ENCODE peak calls at places on chromosomes 3 and 15, in five cellular contexts. J, T, I, N and O are unnamed samples.

GRCh38 chr3:187265461-187265955 is 26.0 kb downstream of the MASP1 start:
- DNase-seq in T (no peak), I (no peak), N (peak; percentile 37), J (no peak), O (no peak)

GRCh38 chr15:70156781-70157261 is 59.1 kb upstream of the TLE3 start:
- DNase-seq in T (peak; percentile 83), J (peak; percentile 36), I (peak; percentile 58), N (peak; percentile 43), O (no peak)

GRCh38 chr3:185268194-185268809 is 14.5 kb upstream of the EHHADH start:
- DNase-seq in T (no peak), J (no peak), N (no peak), I (no peak), O (no peak)

GRCh38 chr3:46946856-46947544 is 29.5 kb downstream of the CCDC12 start:
- DNase-seq in J (peak; percentile 70), N (no peak), I (peak; percentile 17), T (peak; percentile 69), O (no peak)

GRCh38 chr15:67043939-67044771 is 21.2 kb upstream of the SMAD3 start:
- DNase-seq in N (no peak), J (peak; percentile 81), T (peak; percentile 74), I (peak; percentile 74), O (peak; percentile 56)

GRCh38 chr3:147838650-147839049 is 429.5 kb downstream of the ZIC1 start:
- DNase-seq in I (peak; percentile 5), T (no peak), J (peak; percentile 18), N (no peak), O (no peak)

GRCh38 chr3:96814581-96815567 is at the start of gene EPHA6:
- DNase-seq in T (no peak), N (no peak), J (no peak), I (no peak), O (no peak)

GRCh38 chr3:13141991-13142412 is 68.8 kb upstream of the IQSEC1 start:
- DNase-seq in J (peak; percentile 15), T (no peak), I (peak; percentile 22), N (peak; percentile 33), O (no peak)

GRCh38 chr3:45689787-45690145 is 570 bp downstream of the SACM1L start:
- DNase-seq in J (no peak), T (no peak), N (no peak), I (peak; percentile 23), O (no peak)

GRCh38 chr3:21544076-21544462 is 206.9 kb downstream of the ZNF385D start:
- DNase-seq in I (peak; percentile 6), J (peak; percentile 18), N (no peak), T (no peak), O (peak; percentile 16)

GRCh38 chr3:48023377-48023776 is 7.2 kb upstream of the MAP4 start:
- DNase-seq in N (no peak), T (no peak), J (no peak), I (no peak), O (no peak)

GRCh38 chr3:24773798-24774197 is 279.1 kb upstream of the THRB start:
- DNase-seq in J (peak; percentile 52), T (peak; percentile 53), I (peak; percentile 78), N (peak; percentile 20), O (peak; percentile 1)

GRCh38 chr15:89395996-89396395 is 61.4 kb upstream of the POLG start:
- DNase-seq in T (no peak), N (no peak), I (no peak), J (peak; percentile 86), O (no peak)

GRCh38 chr3:58260733-58261132 is 23.1 kb downstream of the ABHD6 start:
- DNase-seq in I (no peak), N (no peak), J (peak; percentile 10), T (no peak), O (no peak)

GRCh38 chr15:77634266-77634962 is 1.7 kb upstream of the LINGO1 start:
- DNase-seq in J (peak; percentile 42), T (peak; percentile 78), N (peak; percentile 56), I (peak; percentile 46), O (no peak)

GRCh38 chr3:172279191-172279640 is 169.0 kb downstream of the GHSR start:
- DNase-seq in T (no peak), I (no peak), N (no peak), J (no peak), O (no peak)

GRCh38 chr3:41026394-41027177 is 172.7 kb upstream of the CTNNB1 start:
- DNase-seq in T (peak; percentile 67), I (peak; percentile 57), J (peak; percentile 42), N (peak; percentile 88), O (no peak)

GRCh38 chr15:33754242-33754641 is 214.1 kb upstream of the CHRM5 start:
- DNase-seq in T (no peak), I (no peak), J (no peak), N (no peak), O (no peak)

GRCh38 chr15:67771201-67771600 is 54.1 kb upstream of the SKOR1 start:
- DNase-seq in I (no peak), T (no peak), N (no peak), J (no peak), O (no peak)

GRCh38 chr3:156787926-156788663 is 38.1 kb upstream of the LEKR1 start:
- DNase-seq in J (peak; percentile 97), T (no peak), I (peak; percentile 85), N (no peak), O (peak; percentile 90)

GRCh38 chr15:29556385-29556784 is 265.9 kb downstream of the TJP1 start:
- DNase-seq in I (no peak), T (no peak), N (no peak), J (no peak), O (no peak)

GRCh38 chr3:8987673-8988655 is 24.7 kb upstream of the RAD18 start:
- DNase-seq in T (peak; percentile 77), I (peak; percentile 62), J (peak; percentile 50), N (peak; percentile 65), O (no peak)

GRCh38 chr3:49327485-49327884 is 12.4 kb downstream of the USP4 start:
- DNase-seq in J (no peak), I (no peak), T (no peak), N (no peak), O (no peak)

GRCh38 chr3:70550723-70551319 is 238.4 kb upstream of the MDFIC2 start:
- DNase-seq in I (peak; percentile 61), T (peak; percentile 79), J (peak; percentile 45), N (peak; percentile 65), O (no peak)

GRCh38 chr3:66812126-66812525 is 186.0 kb upstream of the KBTBD8 start:
- DNase-seq in T (no peak), I (peak; percentile 62), N (no peak), J (peak; percentile 38), O (no peak)

GRCh38 chr15:96670389-96670788 is 339.9 kb downstream of the NR2F2 start:
- DNase-seq in N (no peak), I (no peak), J (no peak), T (no peak), O (no peak)

GRCh38 chr3:42764115-42764514 is 8.9 kb downstream of the CCDC13 start:
- DNase-seq in T (no peak), N (no peak), J (no peak), I (no peak), O (no peak)

GRCh38 chr3:183371672-183371968 is 56.8 kb downstream of the MCF2L2 start:
- DNase-seq in I (no peak), T (no peak), J (peak; percentile 73), N (no peak), O (no peak)

GRCh38 chr3:52077376-52077775 is 21.0 kb upstream of the DUSP7 start:
- DNase-seq in J (no peak), N (no peak), I (no peak), T (no peak), O (no peak)

GRCh38 chr3:25191703-25192102 is 236.4 kb upstream of the RARB start:
- DNase-seq in I (no peak), N (no peak), T (no peak), J (no peak), O (no peak)

GRCh38 chr15:66702770-66703539 is 919 bp downstream of the SMAD6 start:
- DNase-seq in I (no peak), J (no peak), T (no peak), N (no peak), O (no peak)

GRCh38 chr3:143327388-143327787 is 207.8 kb downstream of the CHST2 start:
- DNase-seq in N (no peak), T (no peak), I (peak; percentile 15), J (no peak), O (no peak)

GRCh38 chr3:141656771-141657170 is 81.3 kb upstream of the RNF7 start:
- DNase-seq in N (no peak), I (peak; percentile 36), J (peak; percentile 72), T (no peak), O (peak; percentile 84)
- H3K27me3 ChIP-seq in N (no peaks in the 10 kb centered on the region), I (peaks cover 3% of the 10 kb centered on the region), J (peaks cover 6% of the 10 kb centered on the region), T (no peaks in the 10 kb centered on the region), O (peaks cover 2% of the 10 kb centered on the region)

DNA sequence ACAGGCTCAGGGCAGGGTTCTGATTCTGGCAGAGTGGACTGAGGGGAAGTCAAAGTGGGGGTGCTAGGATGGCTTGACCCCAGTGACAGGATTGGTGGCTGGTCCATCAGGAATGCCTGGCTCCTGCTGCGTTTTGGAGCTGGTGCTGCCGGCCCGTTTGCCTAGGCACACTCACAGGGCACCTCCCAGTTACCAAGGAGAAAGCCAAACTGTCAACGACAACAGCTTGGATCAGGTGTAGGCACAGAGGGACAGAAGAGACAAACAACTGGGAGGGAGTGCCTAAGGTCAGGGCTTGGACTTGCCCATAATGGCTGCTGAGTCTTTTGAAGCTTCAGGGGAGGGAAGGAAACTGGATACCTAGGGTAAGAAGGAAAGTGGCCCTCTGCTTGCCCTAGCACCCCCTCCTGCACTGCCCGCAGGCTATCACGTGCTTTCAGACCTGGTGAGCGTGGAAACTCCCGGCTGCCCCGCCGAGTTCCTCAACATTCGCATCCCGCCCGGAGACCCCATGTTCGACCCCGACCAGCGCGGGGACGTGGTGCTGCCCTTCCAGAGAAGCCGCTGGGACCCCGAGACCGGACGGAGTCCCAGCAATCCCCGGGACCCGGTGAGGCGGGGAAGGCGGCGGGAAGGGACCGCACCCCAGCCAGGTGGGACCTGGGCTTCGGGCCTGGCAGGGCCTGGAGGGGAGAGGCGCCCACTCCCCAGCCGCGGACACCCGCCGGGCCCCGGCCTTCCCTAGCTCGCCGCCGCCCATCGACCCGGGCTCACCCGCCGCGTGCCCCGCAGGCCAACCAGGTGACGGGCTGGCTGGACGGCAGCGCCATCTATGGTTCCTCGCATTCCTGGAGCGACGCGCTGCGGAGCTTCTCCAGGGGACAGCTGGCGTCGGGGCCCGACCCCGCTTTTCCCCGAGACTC is 5.1 kb downstream of the DUOX1 start:
- DNase-seq in N (no peak), I (no peak), T (no peak), J (no peak), O (no peak)
- H3K4me3 ChIP-seq in N (no peak overlapping the region), I (no peak overlapping the region), T (no peak overlapping the region), J (no peak overlapping the region), O (no peak overlapping the region)

GRCh38 chr15:58053236-58054153 is 12.0 kb downstream of the ALDH1A2 start:
- DNase-seq in I (no peak), N (no peak), J (no peak), T (no peak), O (no peak)
- H3K27me3 ChIP-seq in I (peaks cover 5% of the 10 kb centered on the region), N (no peaks in the 10 kb centered on the region), J (no peaks in the 10 kb centered on the region), T (no peaks in the 10 kb centered on the region), O (peaks cover 5% of the 10 kb centered on the region)

GRCh38 chr3:112776000-112776399 is 70.7 kb downstream of the CD200R1L start:
- DNase-seq in T (no peak), I (no peak), N (no peak), J (peak; percentile 91), O (no peak)
- H3K4me3 ChIP-seq in T (no peak overlapping the region), I (no peak overlapping the region), N (no peak overlapping the region), J (no peak overlapping the region), O (no peak overlapping the region)